ENCODE peak calls at places on chromosomes 5 and 9, in six cellular contexts. One of them, this sample, is unnamed.

GRCh38 chr5:111408817-111409216 is 103.5 kb downstream of the STARD4 start:
- DNase-seq in breast epithelium: no peak
- DNase-seq in endothelial cell of umbilical vein: no peak
- DNase-seq in Peyer's patch: no peak
- DNase-seq in stomach: no peak
- DNase-seq in sigmoid colon: no peak
- DNase-seq in this sample: no peak

GRCh38 chr9:74609671-74610416 is 112.7 kb downstream of the RORB start:
- DNase-seq in breast epithelium: no peak
- DNase-seq in endothelial cell of umbilical vein: no peak
- DNase-seq in Peyer's patch: no peak
- DNase-seq in stomach: no peak
- DNase-seq in sigmoid colon: no peak
- DNase-seq in this sample: no peak

GRCh38 chr5:149860801-149861322 is 83.7 kb downstream of the PDE6A start:
- DNase-seq in breast epithelium: no peak
- DNase-seq in endothelial cell of umbilical vein: no peak
- DNase-seq in Peyer's patch: no peak
- DNase-seq in stomach: no peak
- DNase-seq in sigmoid colon: peak; percentile 53
- DNase-seq in this sample: no peak

GRCh38 chr9:133771486-133772482 is 33.6 kb upstream of the SARDH start:
- DNase-seq in breast epithelium: peak; percentile 39
- DNase-seq in endothelial cell of umbilical vein: no peak
- DNase-seq in Peyer's patch: peak; percentile 40
- DNase-seq in stomach: no peak
- DNase-seq in sigmoid colon: peak; percentile 49
- DNase-seq in this sample: peak; percentile 40

GRCh38 chr5:180116077-180116375 is 44.5 kb upstream of the RNF130 start:
- DNase-seq in breast epithelium: peak; percentile 14
- DNase-seq in endothelial cell of umbilical vein: no peak
- DNase-seq in Peyer's patch: no peak
- DNase-seq in stomach: no peak
- DNase-seq in sigmoid colon: peak; percentile 54
- DNase-seq in this sample: no peak

GRCh38 chr9:129178983-129179382 is 922 bp upstream of the IER5L start:
- DNase-seq in breast epithelium: no peak
- DNase-seq in endothelial cell of umbilical vein: no peak
- DNase-seq in Peyer's patch: no peak
- DNase-seq in stomach: no peak
- DNase-seq in sigmoid colon: no peak
- DNase-seq in this sample: no peak

GRCh38 chr9:121743441-121744001 is 92.1 kb downstream of the DAB2IP start:
- DNase-seq in breast epithelium: peak; percentile 79
- DNase-seq in endothelial cell of umbilical vein: peak; percentile 90
- DNase-seq in Peyer's patch: peak; percentile 87
- DNase-seq in stomach: peak; percentile 90
- DNase-seq in sigmoid colon: peak; percentile 93
- DNase-seq in this sample: no peak

GRCh38 chr9:112503170-112503569 is 16.5 kb downstream of the KIAA1958 start:
- DNase-seq in breast epithelium: no peak
- DNase-seq in endothelial cell of umbilical vein: no peak
- DNase-seq in Peyer's patch: no peak
- DNase-seq in stomach: peak; percentile 74
- DNase-seq in sigmoid colon: no peak
- DNase-seq in this sample: no peak

GRCh38 chr5:134041570-134042411 is 37.0 kb upstream of the VDAC1 start:
- DNase-seq in breast epithelium: no peak
- DNase-seq in endothelial cell of umbilical vein: no peak
- DNase-seq in Peyer's patch: no peak
- DNase-seq in stomach: no peak
- DNase-seq in sigmoid colon: no peak
- DNase-seq in this sample: no peak

GRCh38 chr9:33956544-33956943 is 92.1 kb downstream of the UBAP2 start:
- DNase-seq in breast epithelium: no peak
- DNase-seq in endothelial cell of umbilical vein: no peak
- DNase-seq in Peyer's patch: no peak
- DNase-seq in stomach: no peak
- DNase-seq in sigmoid colon: no peak
- DNase-seq in this sample: no peak

GRCh38 chr5:87829214-87829551 is 416.5 kb upstream of the CCNH start:
- DNase-seq in breast epithelium: peak; percentile 68
- DNase-seq in endothelial cell of umbilical vein: no peak
- DNase-seq in Peyer's patch: no peak
- DNase-seq in stomach: peak; percentile 29
- DNase-seq in sigmoid colon: peak; percentile 83
- DNase-seq in this sample: no peak

GRCh38 chr5:107274576-107274975 is 396.2 kb downstream of the EFNA5 start:
- DNase-seq in breast epithelium: no peak
- DNase-seq in endothelial cell of umbilical vein: no peak
- DNase-seq in Peyer's patch: no peak
- DNase-seq in stomach: no peak
- DNase-seq in sigmoid colon: no peak
- DNase-seq in this sample: no peak

GRCh38 chr5:29568028-29568427 is 1625.5 kb upstream of the CDH6 start:
- DNase-seq in breast epithelium: no peak
- DNase-seq in endothelial cell of umbilical vein: no peak
- DNase-seq in Peyer's patch: no peak
- DNase-seq in stomach: no peak
- DNase-seq in sigmoid colon: no peak
- DNase-seq in this sample: no peak

GRCh38 chr9:94139672-94140417 is 55.6 kb downstream of the PTPDC1 start:
- DNase-seq in breast epithelium: peak; percentile 82
- DNase-seq in endothelial cell of umbilical vein: peak; percentile 96
- DNase-seq in Peyer's patch: peak; percentile 52
- DNase-seq in stomach: peak; percentile 82
- DNase-seq in sigmoid colon: peak; percentile 96
- DNase-seq in this sample: peak; percentile 96

GRCh38 chr9:127519301-127520166 is 68.2 kb downstream of the LRSAM1 start:
- DNase-seq in breast epithelium: no peak
- DNase-seq in endothelial cell of umbilical vein: peak; percentile 95
- DNase-seq in Peyer's patch: no peak
- DNase-seq in stomach: no peak
- DNase-seq in sigmoid colon: no peak
- DNase-seq in this sample: no peak

GRCh38 chr9:137296214-137297059 is 5.6 kb downstream of the NRARP start:
- DNase-seq in breast epithelium: no peak
- DNase-seq in endothelial cell of umbilical vein: peak; percentile 93
- DNase-seq in Peyer's patch: peak; percentile 76
- DNase-seq in stomach: peak; percentile 67
- DNase-seq in sigmoid colon: no peak
- DNase-seq in this sample: no peak
- TF ChIP-seq POLR2A in breast epithelium: no peak
- TF ChIP-seq POLR2A in endothelial cell of umbilical vein: peak; percentile 79
- TF ChIP-seq POLR2A in Peyer's patch: peak; percentile 27
- TF ChIP-seq POLR2A in stomach: no peak
- TF ChIP-seq POLR2A in sigmoid colon: no peak
- TF ChIP-seq POLR2A in this sample: no peak

GRCh38 chr9:137279741-137280477 is 2.4 kb downstream of the TOR4A start:
- DNase-seq in breast epithelium: no peak
- DNase-seq in endothelial cell of umbilical vein: no peak
- DNase-seq in Peyer's patch: no peak
- DNase-seq in stomach: no peak
- DNase-seq in sigmoid colon: no peak
- DNase-seq in this sample: peak; percentile 76

GRCh38 chr9:137277329-137278041 is at the start of gene TOR4A:
- DNase-seq in breast epithelium: no peak
- DNase-seq in endothelial cell of umbilical vein: peak; percentile 93
- DNase-seq in Peyer's patch: peak; percentile 90
- DNase-seq in stomach: peak; percentile 92
- DNase-seq in sigmoid colon: peak; percentile 91
- DNase-seq in this sample: peak; percentile 88

GRCh38 chr9:137276757-137277328 is 683 bp upstream of the TOR4A start:
- DNase-seq in breast epithelium: no peak
- DNase-seq in endothelial cell of umbilical vein: peak; percentile 45
- DNase-seq in Peyer's patch: peak; percentile 69
- DNase-seq in stomach: peak; percentile 89
- DNase-seq in sigmoid colon: peak; percentile 91
- DNase-seq in this sample: peak; percentile 86

GRCh38 chr9:137278913-137279711 is 1.6 kb downstream of the TOR4A start:
- DNase-seq in breast epithelium: no peak
- DNase-seq in endothelial cell of umbilical vein: no peak
- DNase-seq in Peyer's patch: no peak
- DNase-seq in stomach: no peak
- DNase-seq in sigmoid colon: no peak
- DNase-seq in this sample: peak; percentile 77

DNA sequence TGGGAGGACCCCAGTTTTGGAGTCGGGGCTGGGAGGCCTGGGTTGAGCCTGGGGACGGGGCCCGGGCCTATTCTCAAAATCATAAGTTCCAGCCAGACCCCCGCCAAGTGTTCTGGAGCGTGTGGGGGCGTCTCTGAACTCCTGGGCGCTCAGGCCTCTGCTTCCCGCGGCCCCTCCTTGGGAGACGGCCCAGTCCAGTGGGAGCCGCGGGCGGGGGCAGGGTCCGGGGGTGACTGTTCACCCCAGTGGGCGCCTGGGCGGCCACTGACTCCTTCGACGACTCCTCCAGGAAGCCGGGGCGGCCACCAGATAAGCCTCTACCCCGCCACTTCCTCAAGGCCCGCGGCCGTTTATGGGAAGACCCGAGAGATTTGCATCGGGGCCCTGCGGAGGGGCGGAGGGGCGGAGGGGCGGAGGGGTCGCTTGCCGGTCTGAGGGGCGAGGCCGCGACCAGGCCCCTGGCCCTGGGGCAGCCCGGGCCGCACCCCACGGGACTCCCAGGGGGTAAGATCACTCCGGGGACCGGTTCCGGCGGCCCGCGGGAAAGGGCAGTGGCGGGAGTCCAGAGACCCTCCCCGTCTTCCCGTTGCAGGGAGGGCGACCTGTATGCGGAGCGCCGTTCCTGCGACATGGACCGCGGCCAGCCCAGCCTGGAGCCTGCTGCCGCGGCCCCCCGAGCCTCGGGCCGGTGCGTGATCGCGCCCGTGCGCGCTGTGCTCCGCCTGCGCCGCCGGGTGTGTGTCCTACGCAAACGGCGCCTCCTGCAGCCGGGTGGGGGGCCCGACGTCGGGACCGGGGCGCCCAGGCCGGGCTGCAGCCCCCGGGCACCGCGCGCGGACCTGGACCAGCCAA is 761 bp downstream of the TOR4A start:
- DNase-seq in breast epithelium: no peak
- DNase-seq in endothelial cell of umbilical vein: no peak
- DNase-seq in Peyer's patch: peak; percentile 67
- DNase-seq in stomach: no peak
- DNase-seq in sigmoid colon: no peak
- DNase-seq in this sample: peak; percentile 77
- H3K4me3 ChIP-seq in breast epithelium: peak overlapping the region; percentile 47
- H3K4me3 ChIP-seq in endothelial cell of umbilical vein: peak overlapping the region; percentile 39
- H3K4me3 ChIP-seq in Peyer's patch: peak overlapping the region; percentile 71
- H3K4me3 ChIP-seq in stomach: peak overlapping the region; percentile 53
- H3K4me3 ChIP-seq in sigmoid colon: peak overlapping the region; percentile 49
- H3K4me3 ChIP-seq in this sample: peak overlapping the region; percentile 46

GRCh38 chr5:154510156-154510555 is 32.1 kb upstream of the HAND1 start:
- DNase-seq in breast epithelium: no peak
- DNase-seq in endothelial cell of umbilical vein: no peak
- DNase-seq in Peyer's patch: no peak
- DNase-seq in stomach: no peak
- DNase-seq in sigmoid colon: peak; percentile 6
- DNase-seq in this sample: no peak
- TF ChIP-seq CTCF in breast epithelium: no peak
- TF ChIP-seq CTCF in endothelial cell of umbilical vein: no peak
- TF ChIP-seq CTCF in Peyer's patch: no peak
- TF ChIP-seq CTCF in stomach: no peak
- TF ChIP-seq CTCF in sigmoid colon: no peak
- TF ChIP-seq CTCF in this sample: no peak

DNA sequence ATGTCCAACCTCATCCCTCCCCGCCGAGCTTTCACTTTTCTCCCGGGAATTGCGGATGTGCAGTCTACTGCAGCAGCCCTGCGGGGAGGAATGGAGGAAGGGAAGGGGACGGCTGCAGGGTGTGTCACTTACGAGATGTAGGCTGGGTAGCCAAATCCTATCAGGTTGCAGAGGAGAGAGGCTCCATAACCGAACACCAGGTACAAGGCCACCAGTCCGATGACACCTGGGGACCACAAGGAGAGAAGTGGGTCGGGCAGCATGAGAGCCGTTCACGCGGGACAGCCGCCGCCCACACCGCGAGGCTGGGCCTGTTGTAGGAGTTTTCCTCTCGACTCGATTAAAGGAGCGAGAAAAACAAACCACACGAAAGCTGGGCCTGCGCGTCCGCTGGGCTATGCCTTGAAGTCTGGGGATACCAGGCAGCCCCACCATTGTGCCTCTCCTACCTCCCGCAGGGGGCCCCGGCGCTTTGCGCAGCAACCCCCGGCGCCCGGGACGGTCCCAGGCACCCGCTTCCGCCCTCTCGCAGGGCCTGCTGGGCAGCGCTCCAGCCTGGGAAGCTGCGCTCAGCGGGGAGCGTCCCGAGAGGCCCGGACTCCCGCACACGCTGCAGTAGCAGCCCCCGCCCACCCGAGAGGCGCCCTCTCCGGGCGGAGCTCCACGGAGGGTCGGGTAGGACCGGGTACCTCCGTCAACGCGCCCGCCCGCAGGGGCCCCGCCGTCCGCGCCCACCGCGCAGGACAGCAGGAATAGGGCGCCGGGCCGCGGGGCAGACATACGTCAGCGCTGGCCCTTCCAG is 795 bp downstream of the REEP5 start:
- DNase-seq in breast epithelium: no peak
- DNase-seq in endothelial cell of umbilical vein: peak; percentile 78
- DNase-seq in Peyer's patch: peak; percentile 80
- DNase-seq in stomach: peak; percentile 73
- DNase-seq in sigmoid colon: peak; percentile 84
- DNase-seq in this sample: no peak
- TF ChIP-seq POLR2A in breast epithelium: peak; percentile 17
- TF ChIP-seq POLR2A in endothelial cell of umbilical vein: peak; percentile 64
- TF ChIP-seq POLR2A in Peyer's patch: no peak
- TF ChIP-seq POLR2A in stomach: no peak
- TF ChIP-seq POLR2A in sigmoid colon: no peak
- TF ChIP-seq POLR2A in this sample: no peak

GRCh38 chr9:136569526-136570148 is 23.8 kb upstream of the NOTCH1 start:
- DNase-seq in breast epithelium: no peak
- DNase-seq in endothelial cell of umbilical vein: no peak
- DNase-seq in Peyer's patch: no peak
- DNase-seq in stomach: no peak
- DNase-seq in sigmoid colon: no peak
- DNase-seq in this sample: no peak
- H3K4me3 ChIP-seq in breast epithelium: no peak overlapping the region
- H3K4me3 ChIP-seq in endothelial cell of umbilical vein: no peak overlapping the region
- H3K4me3 ChIP-seq in Peyer's patch: no peak overlapping the region
- H3K4me3 ChIP-seq in stomach: no peak overlapping the region
- H3K4me3 ChIP-seq in sigmoid colon: no peak overlapping the region
- H3K4me3 ChIP-seq in this sample: no peak overlapping the region

GRCh38 chr5:28468121-28468520 is 1429.7 kb upstream of the CDH9 start:
- DNase-seq in breast epithelium: no peak
- DNase-seq in endothelial cell of umbilical vein: no peak
- DNase-seq in Peyer's patch: no peak
- DNase-seq in stomach: no peak
- DNase-seq in sigmoid colon: no peak
- DNase-seq in this sample: no peak

DNA sequence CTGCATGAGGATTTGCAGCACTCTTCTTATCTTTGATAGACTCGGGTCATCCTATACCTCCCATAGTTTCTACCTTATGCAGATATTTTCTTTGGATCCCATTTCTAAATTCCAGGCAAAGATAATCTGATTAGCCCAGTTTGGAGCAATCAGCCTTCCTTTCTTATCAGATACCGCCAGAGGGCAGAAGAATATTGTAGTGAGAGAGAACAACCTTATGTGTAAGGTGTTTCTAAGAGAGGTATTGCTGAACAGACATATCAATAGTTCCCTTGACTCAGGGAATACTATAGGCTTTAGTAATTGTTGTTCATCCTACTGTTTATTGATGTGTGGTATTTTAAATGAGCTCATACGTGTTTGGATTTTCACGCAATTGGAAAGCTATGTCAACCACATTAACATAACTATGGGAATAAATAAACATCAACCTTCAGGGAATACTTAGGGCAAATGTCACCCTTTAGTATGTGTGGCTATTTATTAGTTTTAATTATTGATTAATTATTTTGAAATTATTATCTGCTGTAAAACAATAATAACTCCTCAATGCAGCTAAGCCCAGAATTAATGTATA is 1435.2 kb upstream of the CDH9 start:
- DNase-seq in breast epithelium: no peak
- DNase-seq in endothelial cell of umbilical vein: peak; percentile 1
- DNase-seq in Peyer's patch: no peak
- DNase-seq in stomach: no peak
- DNase-seq in sigmoid colon: no peak
- DNase-seq in this sample: no peak
- TF ChIP-seq CTCF in breast epithelium: no peak
- TF ChIP-seq CTCF in endothelial cell of umbilical vein: no peak
- TF ChIP-seq CTCF in Peyer's patch: no peak
- TF ChIP-seq CTCF in stomach: no peak
- TF ChIP-seq CTCF in sigmoid colon: no peak
- TF ChIP-seq CTCF in this sample: no peak

This sample was measured in vagina.